ENCODE peak calls at places on chromosomes 7 and 10, in six cellular contexts. Z is upper lobe of left lung, V is transverse colon, J is ovary, P is HepG2, Q is A549. L is an unnamed sample.
A peak's percentile ranks its signal among the peaks of the same experiment; 100 is the strongest.

GRCh38 chr10:95511314-95511713 is 49.9 kb downstream of the SORBS1 start:
- DNase-seq in P (no peak), V (no peak), Q (no peak), Z (no peak), J (no peak), L (no peak)

GRCh38 chr10:14601872-14602725 is 172.6 kb downstream of the FAM107B start:
- DNase-seq in Z (peak; percentile 86), V (peak; percentile 55), P (peak; percentile 72), J (no peak), Q (peak; percentile 74), L (no peak)

GRCh38 chr10:77553966-77554365 is 83.6 kb downstream of the KCNMA1 start:
- DNase-seq in P (no peak), V (no peak), Q (no peak), Z (no peak), J (no peak), L (no peak)

GRCh38 chr10:23695825-23696420 is 257.0 kb downstream of the OTUD1 start:
- DNase-seq in V (no peak), Q (no peak), Z (no peak), J (no peak), P (no peak), L (no peak)

GRCh38 chr10:5888843-5889623 is 660 bp downstream of the ANKRD16 start:
- DNase-seq in J (peak; percentile 24), Q (peak; percentile 32), V (peak; percentile 51), Z (peak; percentile 31), P (peak; percentile 25), L (no peak)

GRCh38 chr10:58424176-58424575 is 39.0 kb downstream of the TFAM start:
- DNase-seq in J (no peak), P (no peak), Z (no peak), V (no peak), Q (no peak), L (no peak)

GRCh38 chr7:12827920-12828319 is 140.5 kb downstream of the ARL4A start:
- DNase-seq in V (no peak), Z (no peak), J (no peak), Q (no peak), P (no peak), L (no peak)

GRCh38 chr7:93720106-93720505 is 145.6 kb upstream of the CALCR start:
- DNase-seq in J (no peak), V (no peak), P (no peak), Z (no peak), Q (no peak), L (no peak)

GRCh38 chr10:3749597-3750351 is 35.2 kb downstream of the KLF6 start:
- DNase-seq in J (peak; percentile 73), P (peak; percentile 31), V (no peak), Z (no peak), Q (no peak), L (peak; percentile 51)

GRCh38 chr10:72277340-72277995 is 3.7 kb downstream of the DDIT4 start:
- DNase-seq in Z (no peak), V (no peak), P (no peak), J (no peak), Q (peak; percentile 74), L (no peak)

GRCh38 chr10:5544216-5544805 is 19.6 kb downstream of the CALML3 start:
- DNase-seq in J (no peak), Z (no peak), P (no peak), V (peak; percentile 6), Q (no peak), L (peak; percentile 59)

GRCh38 chr7:42212541-42213090 is 24.4 kb downstream of the GLI3 start:
- DNase-seq in J (no peak), V (no peak), Q (no peak), Z (no peak), P (no peak), L (no peak)

GRCh38 chr7:5619419-5620130 is 161.9 kb downstream of the RNF216 start:
- DNase-seq in P (no peak), J (no peak), V (no peak), Z (no peak), Q (no peak), L (no peak)

GRCh38 chr7:7408001-7408770 is 127.5 kb downstream of the COL28A1 start:
- DNase-seq in J (no peak), V (peak; percentile 59), Z (peak; percentile 37), Q (no peak), P (no peak), L (peak; percentile 32)

GRCh38 chr7:27150568-27151340 is 1.6 kb downstream of the HOXA3 start:
- DNase-seq in J (peak; percentile 58), P (peak; percentile 42), V (peak; percentile 86), Z (peak; percentile 64), Q (peak; percentile 81), L (peak; percentile 77)

GRCh38 chr10:79022565-79023488 is 45.9 kb upstream of the ZMIZ1 start:
- DNase-seq in V (peak; percentile 28), Q (peak; percentile 32), J (peak; percentile 48), P (peak; percentile 65), Z (no peak), L (no peak)

GRCh38 chr10:81704596-81704995 is 170.4 kb upstream of the NRG3 start:
- DNase-seq in J (no peak), V (no peak), Q (no peak), Z (no peak), P (no peak), L (no peak)

GRCh38 chr10:27908231-27908630 is 90.6 kb downstream of the ODAD2 start:
- DNase-seq in P (peak; percentile 8), Q (no peak), Z (no peak), V (no peak), J (no peak), L (no peak)

GRCh38 chr7:15086171-15086745 is 183.7 kb upstream of the DGKB start:
- DNase-seq in Z (no peak), Q (no peak), J (no peak), P (no peak), V (no peak), L (no peak)

GRCh38 chr10:8102708-8103401 is 48.4 kb downstream of the GATA3 start:
- DNase-seq in V (no peak), Q (no peak), J (no peak), P (no peak), Z (no peak), L (no peak)

GRCh38 chr7:44286618-44287487 is 38.5 kb downstream of the CAMK2B start:
- DNase-seq in Q (no peak), Z (peak; percentile 18), P (no peak), V (peak; percentile 5), J (peak; percentile 5), L (no peak)

GRCh38 chr10:100782845-100783244 is 37.5 kb downstream of the PAX2 start:
- DNase-seq in P (no peak), Q (no peak), V (no peak), J (no peak), Z (no peak), L (no peak)

GRCh38 chr10:6953131-6953834 is 373.2 kb upstream of the PRKCQ start:
- DNase-seq in Q (no peak), P (no peak), J (no peak), V (no peak), Z (no peak), L (no peak)

GRCh38 chr7:78114993-78115392 is 316.4 kb downstream of the PHTF2 start:
- DNase-seq in J (no peak), Z (no peak), V (no peak), P (no peak), Q (no peak), L (no peak)

GRCh38 chr10:15759265-15759664 is 39.5 kb upstream of the ITGA8 start:
- DNase-seq in P (no peak), V (no peak), J (no peak), Z (no peak), Q (no peak), L (no peak)

GRCh38 chr7:80288175-80289122 is 153.8 kb downstream of the GNAI1 start:
- DNase-seq in Z (peak; percentile 23), V (no peak), P (peak; percentile 15), J (no peak), Q (peak; percentile 44), L (no peak)

GRCh38 chr10:114544045-114544659 is 113.9 kb downstream of the ABLIM1 start:
- DNase-seq in Q (no peak), P (no peak), V (peak; percentile 71), Z (peak; percentile 49), J (no peak), L (no peak)

DNA sequence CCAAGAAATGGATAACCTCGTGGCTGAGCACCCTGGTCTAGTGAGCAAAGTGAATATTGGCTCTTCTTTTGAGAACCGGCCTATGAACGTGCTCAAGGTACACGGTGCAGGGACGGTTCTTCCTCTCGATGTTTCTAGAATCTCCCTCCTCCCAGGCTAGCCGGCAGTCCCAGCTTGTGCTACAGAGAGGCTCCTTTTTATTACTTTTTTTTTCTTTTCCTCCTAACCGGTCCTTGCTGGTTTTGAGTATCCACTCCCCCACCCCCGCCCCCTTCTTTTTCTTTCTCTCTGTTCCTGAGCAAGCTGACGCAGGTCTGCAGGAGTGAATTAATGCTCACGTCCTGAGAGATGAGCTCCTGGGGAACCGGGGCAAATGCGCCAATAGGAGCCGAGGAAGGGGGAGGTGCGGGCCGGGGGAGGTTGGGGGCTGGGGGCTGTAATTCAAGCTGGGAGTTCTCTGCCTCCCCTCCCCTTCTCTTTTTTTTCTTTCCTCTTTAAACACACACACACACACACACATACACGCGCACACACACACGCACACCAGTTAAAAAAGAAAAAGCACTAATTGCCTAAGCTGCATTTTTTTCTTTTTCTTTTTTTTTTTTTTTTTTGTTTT is 6.5 kb downstream of the CPA2 start:
- DNase-seq in P (no peak), J (peak; percentile 42), Q (no peak), Z (no peak), V (no peak), L (peak; percentile 35)
- TF ChIP-seq POLR2A in P (no peak), J (no peak), Q (no peak), Z (no peak), V (no peak), L (no peak)

DNA sequence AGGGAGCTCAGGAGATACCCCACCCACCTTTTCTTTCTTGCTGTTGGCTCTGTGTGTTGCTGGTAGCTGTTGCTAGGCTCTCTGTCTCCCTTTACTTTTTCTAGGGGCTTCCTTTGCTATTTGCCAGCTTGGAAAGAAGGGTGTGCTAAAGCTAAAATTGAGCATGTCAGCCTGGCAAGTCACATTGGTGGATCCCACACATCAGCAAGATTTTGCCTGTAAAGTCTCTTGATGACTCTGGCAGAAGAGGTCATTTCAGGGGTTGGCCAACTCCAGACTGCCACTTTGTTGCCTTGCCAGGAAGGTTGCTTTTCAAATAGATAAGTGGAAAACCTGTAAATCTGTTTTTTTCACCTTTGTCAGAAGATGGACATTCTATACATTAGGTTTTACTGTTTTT is 9.9 kb downstream of the CCNY start:
- DNase-seq in Z (no peak), P (no peak), Q (no peak), J (no peak), V (no peak), L (no peak)
- H3K27ac ChIP-seq in Z (no peak overlapping the region), P (no peak overlapping the region), Q (no peak overlapping the region), J (no peak overlapping the region), V (no peak overlapping the region), L (no peak overlapping the region)

GRCh38 chr7:139661875-139662274 is 115.9 kb downstream of the HIPK2 start:
- DNase-seq in J (no peak), Q (no peak), V (no peak), Z (no peak), P (no peak), L (no peak)
- H3K4me1 ChIP-seq in J (no peaks in the 10 kb centered on the region), Q (peaks cover 12% of the 10 kb centered on the region), V (peaks cover 43% of the 10 kb centered on the region), Z (peaks cover 25% of the 10 kb centered on the region), P (peaks cover 99% of the 10 kb centered on the region), L (peaks cover 19% of the 10 kb centered on the region)

DNA sequence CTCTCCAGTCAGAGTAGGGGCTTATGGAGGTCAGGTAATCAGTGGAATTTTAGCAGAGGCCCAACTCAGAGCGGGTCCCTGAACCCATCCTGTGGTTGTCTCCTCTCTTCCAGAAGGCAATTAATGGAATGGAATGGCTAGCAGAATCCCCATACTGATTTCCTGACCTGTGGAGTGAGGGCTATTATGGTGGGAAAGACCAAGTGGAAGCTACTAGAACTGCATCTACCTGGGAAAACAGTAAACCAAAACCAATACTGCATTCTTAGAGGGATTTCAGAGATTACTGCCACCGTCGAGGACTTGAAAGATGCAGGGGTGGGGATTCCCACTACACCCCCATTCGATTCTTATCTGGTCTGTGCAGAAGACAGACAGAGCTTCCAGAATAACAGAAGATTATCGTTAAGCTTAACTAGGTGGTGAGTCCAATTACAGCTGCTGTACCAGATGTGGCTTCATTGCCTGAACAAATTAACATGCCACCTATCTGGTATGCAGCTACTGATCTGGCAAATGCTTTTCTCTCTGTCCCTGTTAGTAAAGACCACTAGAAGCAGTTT is 73.2 kb downstream of the LMBR1 start:
- DNase-seq in P (no peak), Z (no peak), V (no peak), J (no peak), Q (no peak), L (no peak)
- TF ChIP-seq POLR2A in P (no peak), Z (no peak), V (no peak), J (no peak), Q (no peak), L (no peak)